ENCODE peak calls at places on chromosomes 2 and 18, in six cellular contexts. B, G, T, O, L and F are unnamed samples.

GRCh38 chr2:75290600-75291140 is 91.3 kb upstream of the TACR1 start:
- DNase-seq in L (no peak), B (peak; percentile 45), O (no peak), T (no peak), G (no peak), F (no peak)

GRCh38 chr2:191806396-191806795 is 40.5 kb downstream of the CAVIN2 start:
- DNase-seq in G (no peak), L (no peak), B (no peak), T (no peak), O (no peak), F (no peak)

GRCh38 chr2:143284087-143284675 is 155.0 kb downstream of the ARHGAP15 start:
- DNase-seq in G (no peak), B (peak; percentile 26), L (no peak), O (no peak), T (peak; percentile 15), F (no peak)

GRCh38 chr18:10923671-10924070 is 225.7 kb downstream of the PIEZO2 start:
- DNase-seq in L (no peak), G (no peak), O (no peak), B (peak; percentile 36), T (no peak), F (no peak)

GRCh38 chr2:144431384-144431783 is 88.5 kb downstream of the ZEB2 start:
- DNase-seq in O (no peak), T (no peak), G (no peak), B (no peak), L (no peak), F (no peak)

GRCh38 chr18:72147830-72148229 is 396.3 kb downstream of the CBLN2 start:
- DNase-seq in G (no peak), O (no peak), B (no peak), T (no peak), L (no peak), F (no peak)

GRCh38 chr2:8310557-8311455 is 371.1 kb upstream of the ID2 start:
- DNase-seq in O (no peak), L (no peak), B (no peak), T (peak; percentile 39), G (peak; percentile 88), F (no peak)

GRCh38 chr2:237306083-237306786 is 107.7 kb downstream of the COL6A3 start:
- DNase-seq in T (no peak), L (no peak), O (no peak), G (no peak), B (peak; percentile 84), F (no peak)

GRCh38 chr2:12884713-12885282 is 168.1 kb downstream of the TRIB2 start:
- DNase-seq in T (no peak), O (no peak), B (peak; percentile 91), G (no peak), L (no peak), F (no peak)

GRCh38 chr2:109239720-109240119 is 110.7 kb downstream of the SH3RF3 start:
- DNase-seq in B (peak; percentile 86), G (no peak), O (no peak), T (no peak), L (no peak), F (no peak)

GRCh38 chr18:79983793-79984192 is 4.6 kb downstream of the TXNL4A start:
- DNase-seq in B (no peak), L (no peak), T (no peak), G (no peak), O (no peak), F (no peak)

GRCh38 chr2:28989973-28990372 is 8.9 kb downstream of the TOGARAM2 start:
- DNase-seq in T (no peak), L (no peak), B (no peak), G (no peak), O (no peak), F (no peak)

GRCh38 chr18:29651121-29651675 is 1391.3 kb downstream of the DSC3 start:
- DNase-seq in O (no peak), L (no peak), G (no peak), B (peak; percentile 82), T (no peak), F (no peak)

GRCh38 chr2:141767051-141767450 is 363.8 kb downstream of the LRP1B start:
- DNase-seq in L (no peak), B (peak; percentile 18), O (no peak), T (no peak), G (no peak), F (no peak)

GRCh38 chr2:11750917-11751316 is 4.5 kb downstream of the LPIN1 start:
- DNase-seq in O (no peak), L (no peak), B (peak; percentile 57), T (no peak), G (no peak), F (no peak)

GRCh38 chr2:197992482-197993133 is 188.2 kb downstream of the PLCL1 start:
- DNase-seq in T (no peak), L (no peak), B (no peak), O (no peak), G (no peak), F (no peak)

GRCh38 chr18:58616446-58616845 is 12.4 kb downstream of the ALPK2 start:
- DNase-seq in B (no peak), O (no peak), G (no peak), L (no peak), T (no peak), F (no peak)

GRCh38 chr18:14936313-14936712 is 188.3 kb downstream of the ANKRD30B start:
- DNase-seq in L (no peak), T (no peak), G (no peak), B (no peak), O (no peak), F (no peak)

GRCh38 chr2:204846471-204846870 is 301.2 kb downstream of the PARD3B start:
- DNase-seq in L (no peak), O (no peak), G (no peak), T (no peak), B (no peak), F (no peak)

GRCh38 chr18:48455555-48456478 is 46.6 kb upstream of the ZBTB7C start:
- DNase-seq in T (peak; percentile 14), O (peak; percentile 17), G (no peak), B (peak; percentile 94), L (no peak), F (no peak)

GRCh38 chr2:156031121-156031520 is 301.4 kb downstream of the NR4A2 start:
- DNase-seq in T (no peak), O (no peak), L (no peak), B (no peak), G (no peak), F (no peak)

GRCh38 chr2:53432921-53433320 is 334.7 kb upstream of the CHAC2 start:
- DNase-seq in G (no peak), O (no peak), T (no peak), B (no peak), L (no peak), F (no peak)

GRCh38 chr2:235204923-235205322 is 253.1 kb downstream of the SH3BP4 start:
- DNase-seq in T (no peak), G (no peak), L (no peak), O (no peak), B (peak; percentile 21), F (no peak)